ENCODE peak calls at places on chromosomes 6 and 20, in six cellular contexts. T, C, U, F, Z and H are unnamed samples.
A peak's percentile ranks its signal among the peaks of the same experiment; 100 is the strongest.

GRCh38 chr6:10425973-10426780 is 11.3 kb upstream of the TFAP2A start:
- DNase-seq in T (no peak), C (no peak), U (no peak), F (no peak), Z (peak; percentile 60), H (no peak)

GRCh38 chr6:157763129-157763893 is 59.7 kb upstream of the SNX9 start:
- DNase-seq in T (peak; percentile 98), C (peak; percentile 81), U (no peak), F (no peak), Z (no peak), H (peak; percentile 93)

GRCh38 chr20:48340915-48341314 is 486.9 kb downstream of the PREX1 start:
- DNase-seq in T (no peak), C (no peak), U (no peak), F (no peak), Z (no peak), H (no peak)

GRCh38 chr6:43972179-43972914 is 154.9 kb downstream of the MRPL14 start:
- DNase-seq in T (peak; percentile 55), C (no peak), U (no peak), F (no peak), Z (no peak), H (no peak)

GRCh38 chr6:131744432-131744831 is 33.6 kb upstream of the CTAGE9 start:
- DNase-seq in T (no peak), C (no peak), U (no peak), F (no peak), Z (no peak), H (no peak)

GRCh38 chr6:118968416-118968815 is 33.5 kb upstream of the MCM9 start:
- DNase-seq in T (peak; percentile 37), C (no peak), U (peak; percentile 9), F (no peak), Z (peak; percentile 40), H (no peak)

GRCh38 chr6:148247386-148248063 is 95.1 kb upstream of the SASH1 start:
- DNase-seq in T (no peak), C (no peak), U (no peak), F (no peak), Z (no peak), H (no peak)

GRCh38 chr20:1435337-1435699 is 31.3 kb downstream of the NSFL1C start:
- DNase-seq in T (no peak), C (no peak), U (no peak), F (no peak), Z (no peak), H (no peak)

GRCh38 chr6:141421378-141421777 is 711.3 kb upstream of the GJE1 start:
- DNase-seq in T (peak; percentile 82), C (no peak), U (no peak), F (no peak), Z (no peak), H (no peak)

GRCh38 chr20:35215066-35215956 is 11.2 kb upstream of the MMP24 start:
- DNase-seq in T (peak; percentile 89), C (no peak), U (no peak), F (no peak), Z (no peak), H (no peak)

GRCh38 chr6:27617700-27618689 is 145.1 kb upstream of the ZNF184 start:
- DNase-seq in T (peak; percentile 73), C (no peak), U (no peak), F (no peak), Z (peak; percentile 47), H (no peak)

GRCh38 chr6:167930300-167930699 is 67.2 kb upstream of the KIF25 start:
- DNase-seq in T (peak; percentile 80), C (no peak), U (no peak), F (no peak), Z (no peak), H (no peak)

GRCh38 chr20:34318609-34319443 is 15.7 kb upstream of the AHCY start:
- DNase-seq in T (no peak), C (no peak), U (no peak), F (no peak), Z (no peak), H (no peak)

GRCh38 chr6:13286185-13286584 is 42.2 kb downstream of the TBC1D7 start:
- DNase-seq in T (no peak), C (no peak), U (no peak), F (no peak), Z (no peak), H (no peak)

GRCh38 chr6:170176621-170177382 is 114.1 kb downstream of the DLL1 start:
- DNase-seq in T (no peak), C (no peak), U (no peak), F (no peak), Z (no peak), H (peak; percentile 31)

GRCh38 chr6:157068691-157069228 is 254.6 kb downstream of the TMEM242 start:
- DNase-seq in T (peak; percentile 52), C (no peak), U (no peak), F (no peak), Z (no peak), H (no peak)

GRCh38 chr20:1313236-1313964 is 15.5 kb downstream of the SDCBP2 start:
- DNase-seq in T (peak; percentile 83), C (peak; percentile 88), U (peak; percentile 54), F (peak; percentile 43), Z (peak; percentile 83), H (peak; percentile 70)

GRCh38 chr6:16136086-16136485 is 7.2 kb downstream of the MYLIP start:
- DNase-seq in T (no peak), C (no peak), U (peak; percentile 79), F (peak; percentile 27), Z (no peak), H (no peak)

GRCh38 chr20:4932061-4932460 is 69.2 kb downstream of the SLC23A2 start:
- DNase-seq in T (no peak), C (no peak), U (no peak), F (no peak), Z (no peak), H (no peak)
- H3K36me3 ChIP-seq in T (peaks cover 2% of the 10 kb centered on the region), C (peaks cover 22% of the 10 kb centered on the region), U (peaks cover 6% of the 10 kb centered on the region), F (no peaks in the 10 kb centered on the region), Z (no peaks in the 10 kb centered on the region), H (peaks cover 23% of the 10 kb centered on the region)

GRCh38 chr6:21856844-21857243 is 263.3 kb downstream of the SOX4 start:
- DNase-seq in T (peak; percentile 30), C (no peak), U (no peak), F (no peak), Z (no peak), H (no peak)
- H3K27ac ChIP-seq in T (peak overlapping the region; percentile 58), C (no peak overlapping the region), U (no peak overlapping the region), F (no peak overlapping the region), Z (no peak overlapping the region), H (peak overlapping the region; percentile 28)

GRCh38 chr6:21067521-21067920 is 526.0 kb upstream of the SOX4 start:
- DNase-seq in T (peak; percentile 36), C (no peak), U (no peak), F (no peak), Z (no peak), H (no peak)
- H3K36me3 ChIP-seq in T (no peaks in the 10 kb centered on the region), C (peaks cover 3% of the 10 kb centered on the region), U (no peaks in the 10 kb centered on the region), F (no peaks in the 10 kb centered on the region), Z (no peaks in the 10 kb centered on the region), H (no peaks in the 10 kb centered on the region)

GRCh38 chr6:143396497-143397228 is 53.8 kb downstream of the ADAT2 start:
- DNase-seq in T (peak; percentile 50), C (no peak), U (no peak), F (no peak), Z (no peak), H (no peak)
- H3K27ac ChIP-seq in T (peak overlapping the region; percentile 95), C (no peak overlapping the region), U (no peak overlapping the region), F (no peak overlapping the region), Z (no peak overlapping the region), H (no peak overlapping the region)

DNA sequence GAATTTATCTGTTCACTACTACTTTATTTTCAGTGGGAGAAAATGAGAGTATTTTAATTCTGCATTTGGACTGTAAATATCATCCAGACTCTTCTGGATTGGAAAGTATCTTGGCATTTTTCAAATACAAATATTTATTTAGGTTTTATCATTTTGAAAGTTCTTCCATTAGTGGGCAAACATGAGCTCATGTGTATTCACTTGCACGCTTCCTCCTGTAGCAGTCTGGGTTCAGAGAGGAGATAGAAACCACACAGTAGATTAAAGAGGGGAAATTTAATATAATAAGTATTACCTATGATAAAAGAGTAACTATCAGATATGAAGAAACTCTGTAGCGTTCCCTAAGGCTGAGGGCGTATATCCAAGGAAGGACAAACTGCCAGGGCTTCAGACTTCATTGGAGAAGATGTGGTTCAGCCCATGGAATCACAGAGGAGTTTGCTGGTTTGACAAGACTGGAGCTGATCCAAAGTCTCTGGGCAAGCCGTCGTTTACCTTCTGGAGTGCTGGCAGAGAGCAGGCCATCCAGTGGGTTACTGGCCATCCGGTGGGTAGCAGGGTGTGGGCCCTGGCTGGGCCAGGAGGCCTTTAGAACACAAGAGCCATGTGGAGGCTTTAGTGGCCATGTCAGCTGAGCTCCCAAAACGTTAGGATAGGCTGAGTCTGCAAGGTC is 44.3 kb downstream of the KCNS1 start:
- DNase-seq in T (peak; percentile 6), C (no peak), U (no peak), F (no peak), Z (no peak), H (no peak)
- H3K36me3 ChIP-seq in T (no peaks in the 10 kb centered on the region), C (peaks cover 5% of the 10 kb centered on the region), U (peaks cover 36% of the 10 kb centered on the region), F (peaks cover 23% of the 10 kb centered on the region), Z (no peaks in the 10 kb centered on the region), H (no peaks in the 10 kb centered on the region)

DNA sequence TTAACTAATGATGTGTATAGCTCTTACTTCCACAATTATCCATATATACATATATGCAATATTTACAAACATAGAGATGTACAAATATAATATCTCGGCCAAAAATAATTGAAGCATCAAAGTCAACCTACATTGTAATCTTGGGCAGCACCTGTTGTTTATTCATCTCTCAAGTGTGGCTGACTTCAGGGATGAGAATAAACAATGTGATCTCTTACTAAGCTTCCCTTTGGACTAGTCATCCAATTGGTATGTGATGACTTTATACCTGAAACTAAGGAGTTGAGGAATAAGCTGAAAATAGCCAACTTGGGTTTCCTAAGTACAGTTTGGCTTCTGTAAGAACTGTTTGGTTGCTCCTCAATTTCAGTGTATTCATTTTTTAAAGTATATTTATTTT is 256.6 kb downstream of the KHDC1L start:
- DNase-seq in T (peak; percentile 90), C (no peak), U (no peak), F (no peak), Z (no peak), H (no peak)
- H3K27ac ChIP-seq in T (peak overlapping the region; percentile 56), C (no peak overlapping the region), U (no peak overlapping the region), F (no peak overlapping the region), Z (peak overlapping the region; percentile 21), H (no peak overlapping the region)

GRCh38 chr20:19806806-19807691 is 49.0 kb downstream of the RIN2 start:
- DNase-seq in T (peak; percentile 71), C (peak; percentile 21), U (no peak), F (no peak), Z (no peak), H (no peak)

GRCh38 chr20:19808498-19808897 is 50.4 kb downstream of the RIN2 start:
- DNase-seq in T (no peak), C (no peak), U (no peak), F (no peak), Z (no peak), H (no peak)

GRCh38 chr20:19811231-19811630 is 53.2 kb downstream of the RIN2 start:
- DNase-seq in T (no peak), C (peak; percentile 44), U (no peak), F (no peak), Z (no peak), H (no peak)

GRCh38 chr20:19807901-19808300 is 49.8 kb downstream of the RIN2 start:
- DNase-seq in T (no peak), C (peak; percentile 24), U (no peak), F (no peak), Z (no peak), H (no peak)

GRCh38 chr20:19809487-19809886 is 51.4 kb downstream of the RIN2 start:
- DNase-seq in T (no peak), C (peak; percentile 43), U (no peak), F (no peak), Z (no peak), H (no peak)
- H3K36me3 ChIP-seq in T (no peaks in the 10 kb centered on the region), C (peaks cover 10% of the 10 kb centered on the region), U (no peaks in the 10 kb centered on the region), F (no peaks in the 10 kb centered on the region), Z (no peaks in the 10 kb centered on the region), H (no peaks in the 10 kb centered on the region)

GRCh38 chr6:128720891-128721290 is 162.0 kb upstream of the LAMA2 start:
- DNase-seq in T (no peak), C (no peak), U (no peak), F (no peak), Z (no peak), H (no peak)
- H3K27ac ChIP-seq in T (no peak overlapping the region), C (no peak overlapping the region), U (no peak overlapping the region), F (no peak overlapping the region), Z (no peak overlapping the region), H (no peak overlapping the region)